ENCODE peak calls at places on chromosomes 11 and 22, in five cellular contexts. O, I, Y, U and H are unnamed samples.

GRCh38 chr11:85627332-85627997 is at the start of gene DLG2:
- DNase-seq in I (no peak), U (peak), O (no peak), Y (peak), H (no peak)

GRCh38 chr22:24408630-24409029 is 18.8 kb upstream of the ADORA2A start:
- DNase-seq in Y (no peak), U (no peak), O (no peak), I (no peak), H (peak)

GRCh38 chr11:61406991-61407728 is 14.8 kb downstream of the TMEM216 start:
- DNase-seq in I (no peak), U (no peak), Y (no peak), O (no peak), H (no peak)

GRCh38 chr11:518463-519202 is 11.6 kb upstream of the RNH1 start:
- DNase-seq in O (peak), Y (peak), I (peak), U (peak), H (peak)

GRCh38 chr11:21810650-21811049 is 382.2 kb upstream of the ANO5 start:
- DNase-seq in I (no peak), O (no peak), Y (no peak), U (no peak), H (no peak)

GRCh38 chr11:85810521-85810870 is 445 bp downstream of the SYTL2 start:
- DNase-seq in Y (no peak), O (no peak), U (peak), I (peak), H (no peak)

GRCh38 chr11:43969543-43969942 is 27.1 kb downstream of the C11orf96 start:
- DNase-seq in U (no peak), O (no peak), I (no peak), Y (no peak), H (no peak)

GRCh38 chr11:26087095-26087935 is 244.6 kb upstream of the ANO3 start:
- DNase-seq in O (no peak), U (no peak), Y (no peak), I (no peak), H (no peak)

GRCh38 chr11:4991066-4991465 is 3.6 kb upstream of the OR51L1 start:
- DNase-seq in Y (no peak), U (no peak), I (no peak), O (no peak), H (no peak)

GRCh38 chr22:29095459-29095858 is 22.6 kb downstream of the KREMEN1 start:
- DNase-seq in Y (no peak), I (no peak), U (no peak), O (no peak), H (no peak)

GRCh38 chr11:9170450-9170849 is 79.1 kb upstream of the SCUBE2 start:
- DNase-seq in O (no peak), Y (no peak), I (no peak), U (no peak), H (no peak)

GRCh38 chr22:35539910-35540599 is 576 bp upstream of the RASD2 start:
- DNase-seq in U (peak), Y (peak), O (peak), I (peak), H (peak)

GRCh38 chr11:69718147-69718546 is 14.3 kb upstream of the FGF19 start:
- DNase-seq in O (no peak), Y (no peak), I (peak), U (peak), H (no peak)

GRCh38 chr11:44731685-44732411 is 5.1 kb downstream of the TSPAN18 start:
- DNase-seq in U (no peak), I (no peak), O (no peak), Y (no peak), H (no peak)

GRCh38 chr11:30143098-30143705 is 87.6 kb upstream of the FSHB start:
- DNase-seq in U (no peak), I (peak), Y (no peak), O (no peak), H (no peak)

GRCh38 chr11:96017872-96018271 is 94.0 kb upstream of the MTMR2 start:
- DNase-seq in I (no peak), Y (no peak), U (no peak), O (no peak), H (no peak)

GRCh38 chr22:27110985-27111451 is 453.6 kb downstream of the MIAT start:
- DNase-seq in I (peak), Y (no peak), U (no peak), O (no peak), H (no peak)

GRCh38 chr22:26045855-26046254 is 123.4 kb upstream of the SEZ6L start:
- DNase-seq in I (no peak), Y (no peak), U (no peak), O (no peak), H (no peak)

GRCh38 chr22:47014636-47014930 is 252.1 kb downstream of the TBC1D22A start:
- DNase-seq in I (no peak), O (peak), U (no peak), Y (no peak), H (peak)

GRCh38 chr11:60971520-60971919 is at the start of gene CD6:
- DNase-seq in Y (no peak), O (peak), I (no peak), U (peak), H (no peak)

GRCh38 chr11:45500457-45500856 is 165.0 kb downstream of the CHST1 start:
- DNase-seq in I (no peak), U (no peak), O (no peak), Y (no peak), H (no peak)